ENCODE peak calls at places on chromosomes 13 and 19, in nine cellular contexts. One of them, this sample, is unnamed. For H3K4me1, the result is how much of the 10 kb centered on the place peaks cover.

GRCh38 chr13:28136916-28137315 is 1.4 kb upstream of the PAN3 start:
- DNase-seq in psoas muscle: no peak
- DNase-seq in cardiac muscle cell: no peak
- DNase-seq in naive thymus-derived CD4-positive, alpha-beta T cell: no peak
- DNase-seq in tibial nerve: no peak
- DNase-seq in effector memory CD4-positive, alpha-beta T cell: no peak
- DNase-seq in heart left ventricle: no peak
- DNase-seq in thoracic aorta: no peak
- DNase-seq in body of pancreas: no peak
- DNase-seq in this sample: no peak

GRCh38 chr13:114067381-114067885 is 65.0 kb downstream of the RASA3 start:
- DNase-seq in effector memory CD4-positive, alpha-beta T cell: no peak
- DNase-seq in cardiac muscle cell: no peak
- DNase-seq in thoracic aorta: no peak
- DNase-seq in tibial nerve: no peak
- DNase-seq in naive thymus-derived CD4-positive, alpha-beta T cell: peak
- DNase-seq in body of pancreas: no peak
- DNase-seq in heart left ventricle: no peak
- DNase-seq in psoas muscle: no peak
- DNase-seq in this sample: no peak

GRCh38 chr13:31998131-31998530 is 33.4 kb upstream of the FRY start:
- DNase-seq in thoracic aorta: no peak
- DNase-seq in body of pancreas: no peak
- DNase-seq in heart left ventricle: no peak
- DNase-seq in effector memory CD4-positive, alpha-beta T cell: no peak
- DNase-seq in naive thymus-derived CD4-positive, alpha-beta T cell: no peak
- DNase-seq in psoas muscle: no peak
- DNase-seq in tibial nerve: no peak
- DNase-seq in cardiac muscle cell: no peak
- DNase-seq in this sample: no peak

GRCh38 chr19:1933245-1933644 is 7.7 kb upstream of the CSNK1G2 start:
- DNase-seq in cardiac muscle cell: no peak
- DNase-seq in effector memory CD4-positive, alpha-beta T cell: no peak
- DNase-seq in thoracic aorta: no peak
- DNase-seq in body of pancreas: no peak
- DNase-seq in psoas muscle: no peak
- DNase-seq in tibial nerve: no peak
- DNase-seq in heart left ventricle: no peak
- DNase-seq in naive thymus-derived CD4-positive, alpha-beta T cell: no peak
- DNase-seq in this sample: no peak

GRCh38 chr19:51903192-51903591 is 1.6 kb downstream of the ZNF649 start:
- DNase-seq in heart left ventricle: no peak
- DNase-seq in thoracic aorta: no peak
- DNase-seq in psoas muscle: no peak
- DNase-seq in naive thymus-derived CD4-positive, alpha-beta T cell: no peak
- DNase-seq in body of pancreas: no peak
- DNase-seq in tibial nerve: no peak
- DNase-seq in effector memory CD4-positive, alpha-beta T cell: no peak
- DNase-seq in cardiac muscle cell: no peak
- DNase-seq in this sample: no peak

GRCh38 chr19:13156968-13157882 is 7.0 kb downstream of the IER2 start:
- DNase-seq in heart left ventricle: no peak
- DNase-seq in effector memory CD4-positive, alpha-beta T cell: no peak
- DNase-seq in body of pancreas: peak
- DNase-seq in tibial nerve: no peak
- DNase-seq in psoas muscle: no peak
- DNase-seq in naive thymus-derived CD4-positive, alpha-beta T cell: no peak
- DNase-seq in cardiac muscle cell: no peak
- DNase-seq in thoracic aorta: no peak
- DNase-seq in this sample: no peak

GRCh38 chr19:4369109-4369887 is 25.9 kb downstream of the MPND start:
- DNase-seq in naive thymus-derived CD4-positive, alpha-beta T cell: peak
- DNase-seq in thoracic aorta: no peak
- DNase-seq in cardiac muscle cell: no peak
- DNase-seq in heart left ventricle: peak
- DNase-seq in body of pancreas: peak
- DNase-seq in effector memory CD4-positive, alpha-beta T cell: peak
- DNase-seq in tibial nerve: peak
- DNase-seq in psoas muscle: peak
- DNase-seq in this sample: peak

GRCh38 chr13:97905517-97905916 is 48.0 kb upstream of the IPO5 start:
- DNase-seq in psoas muscle: no peak
- DNase-seq in body of pancreas: no peak
- DNase-seq in heart left ventricle: no peak
- DNase-seq in thoracic aorta: no peak
- DNase-seq in effector memory CD4-positive, alpha-beta T cell: no peak
- DNase-seq in cardiac muscle cell: no peak
- DNase-seq in naive thymus-derived CD4-positive, alpha-beta T cell: no peak
- DNase-seq in tibial nerve: no peak
- DNase-seq in this sample: no peak

GRCh38 chr13:113653264-113654174 is 4.5 kb downstream of the ATP4B start:
- DNase-seq in naive thymus-derived CD4-positive, alpha-beta T cell: no peak
- DNase-seq in effector memory CD4-positive, alpha-beta T cell: no peak
- DNase-seq in tibial nerve: no peak
- DNase-seq in cardiac muscle cell: no peak
- DNase-seq in body of pancreas: no peak
- DNase-seq in thoracic aorta: no peak
- DNase-seq in psoas muscle: peak
- DNase-seq in heart left ventricle: peak
- DNase-seq in this sample: no peak

GRCh38 chr13:25181597-25181996 is 9.5 kb upstream of the AMER2 start:
- DNase-seq in body of pancreas: no peak
- DNase-seq in tibial nerve: no peak
- DNase-seq in heart left ventricle: no peak
- DNase-seq in psoas muscle: no peak
- DNase-seq in naive thymus-derived CD4-positive, alpha-beta T cell: no peak
- DNase-seq in cardiac muscle cell: no peak
- DNase-seq in effector memory CD4-positive, alpha-beta T cell: no peak
- DNase-seq in thoracic aorta: no peak
- DNase-seq in this sample: no peak

GRCh38 chr19:47057328-47057727 is 8.9 kb upstream of the TMEM160 start:
- DNase-seq in tibial nerve: no peak
- DNase-seq in body of pancreas: no peak
- DNase-seq in thoracic aorta: no peak
- DNase-seq in naive thymus-derived CD4-positive, alpha-beta T cell: no peak
- DNase-seq in cardiac muscle cell: no peak
- DNase-seq in psoas muscle: no peak
- DNase-seq in heart left ventricle: no peak
- DNase-seq in effector memory CD4-positive, alpha-beta T cell: no peak
- DNase-seq in this sample: no peak

GRCh38 chr13:43895940-43896339 is 16.2 kb downstream of the LACC1 start:
- DNase-seq in thoracic aorta: no peak
- DNase-seq in psoas muscle: no peak
- DNase-seq in heart left ventricle: no peak
- DNase-seq in tibial nerve: no peak
- DNase-seq in cardiac muscle cell: no peak
- DNase-seq in body of pancreas: no peak
- DNase-seq in effector memory CD4-positive, alpha-beta T cell: no peak
- DNase-seq in naive thymus-derived CD4-positive, alpha-beta T cell: no peak
- DNase-seq in this sample: no peak

GRCh38 chr13:25874907-25875306 is 176.9 kb downstream of the SHISA2 start:
- DNase-seq in effector memory CD4-positive, alpha-beta T cell: peak
- DNase-seq in heart left ventricle: no peak
- DNase-seq in psoas muscle: no peak
- DNase-seq in tibial nerve: no peak
- DNase-seq in body of pancreas: peak
- DNase-seq in naive thymus-derived CD4-positive, alpha-beta T cell: no peak
- DNase-seq in thoracic aorta: no peak
- DNase-seq in cardiac muscle cell: no peak
- DNase-seq in this sample: peak

GRCh38 chr19:58450836-58451357 is 525 bp upstream of the ZNF324B start:
- DNase-seq in heart left ventricle: no peak
- DNase-seq in body of pancreas: peak
- DNase-seq in naive thymus-derived CD4-positive, alpha-beta T cell: no peak
- DNase-seq in cardiac muscle cell: no peak
- DNase-seq in effector memory CD4-positive, alpha-beta T cell: no peak
- DNase-seq in tibial nerve: peak
- DNase-seq in psoas muscle: no peak
- DNase-seq in thoracic aorta: no peak
- DNase-seq in this sample: no peak

GRCh38 chr13:112653821-112654220 is 36.0 kb upstream of the ATP11A start:
- DNase-seq in naive thymus-derived CD4-positive, alpha-beta T cell: no peak
- DNase-seq in effector memory CD4-positive, alpha-beta T cell: no peak
- DNase-seq in tibial nerve: no peak
- DNase-seq in psoas muscle: no peak
- DNase-seq in heart left ventricle: no peak
- DNase-seq in body of pancreas: no peak
- DNase-seq in thoracic aorta: no peak
- DNase-seq in cardiac muscle cell: no peak
- DNase-seq in this sample: no peak

GRCh38 chr19:29537601-29538000 is 11.8 kb downstream of the VSTM2B start:
- DNase-seq in effector memory CD4-positive, alpha-beta T cell: no peak
- DNase-seq in body of pancreas: no peak
- DNase-seq in heart left ventricle: no peak
- DNase-seq in cardiac muscle cell: no peak
- DNase-seq in psoas muscle: no peak
- DNase-seq in thoracic aorta: no peak
- DNase-seq in naive thymus-derived CD4-positive, alpha-beta T cell: no peak
- DNase-seq in tibial nerve: no peak
- DNase-seq in this sample: no peak

GRCh38 chr13:94195715-94196114 is 283.8 kb downstream of the DCT start:
- DNase-seq in heart left ventricle: no peak
- DNase-seq in psoas muscle: no peak
- DNase-seq in body of pancreas: peak
- DNase-seq in cardiac muscle cell: peak
- DNase-seq in effector memory CD4-positive, alpha-beta T cell: no peak
- DNase-seq in tibial nerve: no peak
- DNase-seq in thoracic aorta: no peak
- DNase-seq in naive thymus-derived CD4-positive, alpha-beta T cell: no peak
- DNase-seq in this sample: no peak

GRCh38 chr13:40787062-40787461 is 2.3 kb upstream of the SLC25A15 start:
- DNase-seq in psoas muscle: no peak
- DNase-seq in naive thymus-derived CD4-positive, alpha-beta T cell: no peak
- DNase-seq in effector memory CD4-positive, alpha-beta T cell: no peak
- DNase-seq in body of pancreas: no peak
- DNase-seq in tibial nerve: no peak
- DNase-seq in thoracic aorta: no peak
- DNase-seq in heart left ventricle: no peak
- DNase-seq in cardiac muscle cell: no peak
- DNase-seq in this sample: no peak

DNA sequence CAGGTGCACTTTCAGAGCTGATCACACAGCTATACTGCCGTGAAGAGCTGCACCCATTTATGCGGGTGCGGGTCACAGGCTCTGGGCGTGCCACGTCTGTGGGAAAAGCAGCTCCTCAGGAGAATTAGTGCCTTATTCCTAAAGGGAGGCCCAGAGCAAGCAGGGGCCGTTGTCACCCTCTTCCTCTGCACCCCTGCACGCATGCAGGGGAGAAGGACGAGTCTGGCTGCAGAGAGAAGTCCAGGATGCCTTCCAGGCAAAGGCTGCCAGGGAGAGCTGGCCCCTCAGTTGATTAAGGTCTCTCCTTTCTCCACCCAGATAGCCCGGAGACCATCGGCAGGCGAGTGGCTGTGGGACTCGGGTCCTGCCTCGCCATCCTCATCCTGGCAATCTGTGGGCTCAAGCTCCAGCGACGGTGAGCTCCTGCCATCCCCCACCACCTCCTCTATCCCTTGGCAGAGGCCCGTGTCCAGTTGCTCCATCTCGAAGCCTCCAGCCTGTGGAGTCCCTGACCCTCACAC is 3.1 kb upstream of the FFAR1 start:
- DNase-seq in naive thymus-derived CD4-positive, alpha-beta T cell: peak
- DNase-seq in thoracic aorta: no peak
- DNase-seq in effector memory CD4-positive, alpha-beta T cell: no peak
- DNase-seq in tibial nerve: no peak
- DNase-seq in psoas muscle: no peak
- DNase-seq in heart left ventricle: no peak
- DNase-seq in body of pancreas: no peak
- DNase-seq in cardiac muscle cell: no peak
- DNase-seq in this sample: no peak
- H3K4me1 ChIP-seq in naive thymus-derived CD4-positive, alpha-beta T cell: under half
- H3K4me1 ChIP-seq in thoracic aorta: under half
- H3K4me1 ChIP-seq in effector memory CD4-positive, alpha-beta T cell: under half
- H3K4me1 ChIP-seq in tibial nerve: under half
- H3K4me1 ChIP-seq in psoas muscle: under half
- H3K4me1 ChIP-seq in heart left ventricle: under half
- H3K4me1 ChIP-seq in body of pancreas: under half
- H3K4me1 ChIP-seq in cardiac muscle cell: under half
- H3K4me1 ChIP-seq in this sample: under half

GRCh38 chr19:19745496-19746285 is 12.8 kb upstream of the ZNF14 start:
- DNase-seq in cardiac muscle cell: no peak
- DNase-seq in heart left ventricle: no peak
- DNase-seq in naive thymus-derived CD4-positive, alpha-beta T cell: no peak
- DNase-seq in psoas muscle: no peak
- DNase-seq in body of pancreas: no peak
- DNase-seq in tibial nerve: no peak
- DNase-seq in thoracic aorta: no peak
- DNase-seq in effector memory CD4-positive, alpha-beta T cell: no peak
- DNase-seq in this sample: no peak
- H3K4me3 ChIP-seq in cardiac muscle cell: no peak
- H3K4me3 ChIP-seq in heart left ventricle: no peak
- H3K4me3 ChIP-seq in naive thymus-derived CD4-positive, alpha-beta T cell: no peak
- H3K4me3 ChIP-seq in psoas muscle: no peak
- H3K4me3 ChIP-seq in body of pancreas: no peak
- H3K4me3 ChIP-seq in tibial nerve: no peak
- H3K4me3 ChIP-seq in thoracic aorta: no peak
- H3K4me3 ChIP-seq in effector memory CD4-positive, alpha-beta T cell: no peak
- H3K4me3 ChIP-seq in this sample: no peak

DNA sequence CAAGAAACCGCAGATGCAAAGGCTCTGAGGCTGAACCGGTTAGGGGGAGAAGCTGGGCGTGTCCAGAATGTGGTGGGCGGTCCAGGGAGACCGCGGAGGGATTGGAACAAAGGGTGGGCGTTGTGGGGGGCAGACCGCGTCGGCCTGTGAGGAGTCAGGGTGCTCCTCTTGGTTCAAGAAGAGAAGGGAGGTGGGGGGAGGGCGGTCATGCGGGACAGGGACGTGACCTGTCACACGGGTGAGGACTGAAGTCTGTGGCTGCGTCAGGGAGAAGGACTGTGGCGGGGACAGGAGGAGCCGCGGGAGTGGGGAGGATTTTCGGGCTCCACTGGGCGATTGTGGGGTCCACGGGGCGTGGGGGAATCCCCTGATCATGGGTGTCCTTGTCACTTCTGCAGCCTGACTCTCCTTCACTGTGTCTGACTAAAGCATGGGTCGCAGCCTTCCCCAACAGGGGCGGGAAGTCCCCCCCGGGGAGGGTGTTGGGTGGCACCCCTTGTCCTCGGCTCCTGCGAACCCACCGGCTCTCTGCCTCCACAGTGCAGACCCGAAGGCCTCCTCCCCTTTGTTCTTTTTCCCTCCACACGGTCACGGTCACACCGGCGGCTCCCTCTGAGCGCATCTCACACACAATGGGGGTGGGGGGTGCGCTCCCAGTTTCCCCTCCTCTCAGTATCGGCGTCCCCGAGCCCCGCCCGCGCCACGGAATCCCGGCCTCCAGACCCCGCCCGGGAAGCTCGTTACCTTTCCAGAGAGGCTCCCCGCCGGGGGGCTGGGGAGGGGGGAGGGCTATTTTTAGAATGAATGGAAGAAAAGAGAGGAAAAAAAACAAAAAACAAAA is 16.4 kb upstream of the KCNN1 start:
- DNase-seq in thoracic aorta: no peak
- DNase-seq in tibial nerve: no peak
- DNase-seq in naive thymus-derived CD4-positive, alpha-beta T cell: peak
- DNase-seq in psoas muscle: no peak
- DNase-seq in cardiac muscle cell: peak
- DNase-seq in body of pancreas: no peak
- DNase-seq in heart left ventricle: no peak
- DNase-seq in effector memory CD4-positive, alpha-beta T cell: peak
- DNase-seq in this sample: peak
- H3K4me1 ChIP-seq in thoracic aorta: half or more
- H3K4me1 ChIP-seq in tibial nerve: under half
- H3K4me1 ChIP-seq in naive thymus-derived CD4-positive, alpha-beta T cell: under half
- H3K4me1 ChIP-seq in psoas muscle: under half
- H3K4me1 ChIP-seq in cardiac muscle cell: under half
- H3K4me1 ChIP-seq in body of pancreas: half or more
- H3K4me1 ChIP-seq in heart left ventricle: under half
- H3K4me1 ChIP-seq in effector memory CD4-positive, alpha-beta T cell: half or more
- H3K4me1 ChIP-seq in this sample: half or more

GRCh38 chr19:17026041-17026658 is 460 bp downstream of the CPAMD8 start:
- DNase-seq in heart left ventricle: no peak
- DNase-seq in cardiac muscle cell: peak
- DNase-seq in naive thymus-derived CD4-positive, alpha-beta T cell: no peak
- DNase-seq in body of pancreas: no peak
- DNase-seq in thoracic aorta: no peak
- DNase-seq in tibial nerve: no peak
- DNase-seq in effector memory CD4-positive, alpha-beta T cell: no peak
- DNase-seq in psoas muscle: no peak
- DNase-seq in this sample: peak
- H3K4me3 ChIP-seq in heart left ventricle: peak
- H3K4me3 ChIP-seq in cardiac muscle cell: peak
- H3K4me3 ChIP-seq in naive thymus-derived CD4-positive, alpha-beta T cell: peak
- H3K4me3 ChIP-seq in body of pancreas: no peak
- H3K4me3 ChIP-seq in thoracic aorta: peak
- H3K4me3 ChIP-seq in tibial nerve: no peak
- H3K4me3 ChIP-seq in effector memory CD4-positive, alpha-beta T cell: peak
- H3K4me3 ChIP-seq in psoas muscle: peak
- H3K4me3 ChIP-seq in this sample: peak